ENCODE peak calls at places on chromosomes 1 and 21, in seven cellular contexts. Q is HFF-Myc, Y is H7, F is bronchial epithelial cell, V is adipocyte, D is thyroid gland, H is cardiac muscle cell. C is an unnamed sample.

GRCh38 chr1:91171906-91172305 is 150.1 kb upstream of the ZNF644 start:
- DNase-seq in Q (no peak), Y (no peak), F (no peak), V (no peak), D (no peak), H (peak; percentile 12), C (no peak)

GRCh38 chr1:111793896-111794295 is 38.2 kb downstream of the DDX20 start:
- DNase-seq in Q (no peak), Y (no peak), F (no peak), V (no peak), D (no peak), H (no peak), C (no peak)

GRCh38 chr21:26105819-26106218 is 64.8 kb downstream of the APP start:
- DNase-seq in Q (no peak), Y (no peak), F (no peak), V (no peak), D (no peak), H (no peak), C (no peak)

GRCh38 chr1:89598450-89599331 is 34.2 kb upstream of the LRRC8C start:
- DNase-seq in Q (no peak), Y (peak; percentile 29), F (peak; percentile 52), V (peak; percentile 72), D (no peak), H (peak; percentile 66), C (no peak)

GRCh38 chr1:238104752-238105151 is 214.0 kb upstream of the ZP4 start:
- DNase-seq in Q (no peak), Y (no peak), F (no peak), V (no peak), D (no peak), H (no peak), C (no peak)

GRCh38 chr1:160538985-160539651 is 16.1 kb upstream of the SLAMF6 start:
- DNase-seq in Q (no peak), Y (no peak), F (peak; percentile 78), V (no peak), D (no peak), H (no peak), C (no peak)

GRCh38 chr1:110007045-110007444 is 22.5 kb downstream of the AHCYL1 start:
- DNase-seq in Q (no peak), Y (no peak), F (no peak), V (no peak), D (no peak), H (no peak), C (no peak)

GRCh38 chr1:7679159-7679872 is 91.8 kb upstream of the VAMP3 start:
- DNase-seq in Q (no peak), Y (no peak), F (no peak), V (no peak), D (no peak), H (no peak), C (no peak)

DNA sequence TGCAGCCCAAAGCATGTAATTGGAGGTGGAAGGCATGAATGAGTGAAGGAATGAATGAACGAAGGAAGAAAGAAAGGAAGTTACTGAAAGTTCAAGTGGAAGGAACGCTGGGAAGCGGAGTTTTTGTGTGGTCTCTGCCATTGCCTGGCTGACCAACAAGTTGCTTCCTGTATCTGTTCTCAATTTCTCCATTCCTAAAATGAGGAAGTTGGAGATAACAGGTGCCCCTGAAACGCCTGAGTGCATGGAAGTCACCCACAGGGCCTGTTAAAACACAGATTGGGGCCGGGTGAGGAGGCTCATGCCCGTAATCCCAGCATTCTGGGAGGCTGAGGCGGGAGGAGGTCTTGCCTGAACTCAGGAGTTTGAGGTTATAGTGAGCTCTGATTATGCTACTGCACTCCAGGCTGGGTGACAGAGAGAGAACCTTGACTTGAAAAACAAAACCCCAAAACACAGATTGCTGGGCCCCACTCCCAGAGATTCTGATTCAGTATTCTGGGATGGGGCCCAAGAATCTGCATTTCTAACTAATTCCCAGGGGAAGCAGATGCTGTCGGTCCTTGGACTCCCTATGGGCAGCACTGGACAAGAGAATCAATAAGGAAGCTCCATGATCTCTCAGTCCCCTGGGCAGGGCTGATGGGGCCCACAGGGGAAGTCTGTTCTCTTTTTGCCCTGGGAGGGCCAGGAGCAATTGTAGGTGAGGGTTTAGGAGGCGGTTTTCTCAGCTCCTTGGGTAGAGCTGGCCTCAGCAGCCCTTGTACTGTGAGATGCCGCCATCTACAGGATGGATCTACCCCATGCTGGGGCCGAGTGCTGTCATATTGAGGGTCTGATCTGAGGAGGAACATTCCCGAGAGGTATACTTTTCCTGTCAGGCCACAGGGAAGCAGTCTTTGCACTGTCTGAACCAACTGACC is 3.3 kb upstream of the CNR2 start:
- DNase-seq in Q (peak; percentile 31), Y (peak; percentile 85), F (peak; percentile 71), V (peak; percentile 74), D (peak; percentile 78), H (peak; percentile 83), C (no peak)
- H3K4me3 ChIP-seq in Q (no peak overlapping the region), Y (no peak overlapping the region), F (no peak overlapping the region), V (no peak overlapping the region), D (no peak overlapping the region), H (no peak overlapping the region), C (no peak overlapping the region)

GRCh38 chr1:9824702-9825089 is 931 bp upstream of the CLSTN1 start:
- DNase-seq in Q (no peak), Y (no peak), F (no peak), V (no peak), D (no peak), H (no peak), C (no peak)
- H3K4me3 ChIP-seq in Q (peak overlapping the region; percentile 55), Y (peak overlapping the region; percentile 68), F (peak overlapping the region; percentile 44), V (peak overlapping the region; percentile 81), D (peak overlapping the region; percentile 76), H (peak overlapping the region; percentile 90), C (peak overlapping the region; percentile 50)

GRCh38 chr1:200744143-200744542 is 5.5 kb downstream of the CAMSAP2 start:
- DNase-seq in Q (no peak), Y (no peak), F (no peak), V (no peak), D (no peak), H (no peak), C (no peak)
- H3K4me3 ChIP-seq in Q (no peak overlapping the region), Y (no peak overlapping the region), F (no peak overlapping the region), V (no peak overlapping the region), D (no peak overlapping the region), H (no peak overlapping the region), C (no peak overlapping the region)

DNA sequence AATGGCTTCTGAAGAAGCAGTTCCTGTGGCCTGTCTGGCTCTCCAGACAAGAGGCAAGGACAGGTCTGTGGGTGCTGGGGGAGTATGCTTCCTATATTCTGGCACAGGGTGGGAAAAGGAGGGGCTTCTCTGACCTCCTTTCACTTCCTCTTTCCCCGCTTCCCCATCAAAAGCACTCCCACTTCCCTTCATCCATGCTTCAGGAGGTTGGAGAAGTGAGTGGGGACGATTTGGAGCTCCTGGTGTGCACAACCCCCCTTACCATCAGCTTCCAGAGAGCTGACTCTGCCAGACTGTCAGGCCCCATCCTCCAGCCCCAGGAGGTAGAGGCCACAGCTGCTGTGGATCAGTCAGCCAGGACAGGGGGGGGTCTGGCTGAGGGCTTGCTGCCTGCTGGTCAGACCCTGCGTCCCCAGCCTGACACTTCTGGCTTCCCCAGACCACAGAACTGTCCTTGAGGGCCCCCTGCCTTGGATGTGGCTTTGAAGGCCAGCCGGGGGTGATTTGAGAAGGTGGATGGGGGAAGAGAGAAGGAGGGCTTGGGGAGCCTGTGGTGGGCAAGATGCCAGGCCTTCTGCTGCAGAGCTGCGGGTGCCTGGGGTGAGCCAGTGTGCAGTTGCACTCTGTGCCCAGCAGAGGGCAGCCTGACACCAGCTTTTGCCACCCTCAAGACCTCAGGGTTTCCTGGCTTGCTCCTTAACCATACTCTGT is 21.5 kb upstream of the TMEM222 start:
- DNase-seq in Q (peak; percentile 87), Y (peak; percentile 94), F (peak; percentile 79), V (peak; percentile 93), D (peak; percentile 77), H (peak; percentile 96), C (peak; percentile 72)
- H3K4me3 ChIP-seq in Q (no peak overlapping the region), Y (no peak overlapping the region), F (no peak overlapping the region), V (no peak overlapping the region), D (no peak overlapping the region), H (no peak overlapping the region), C (no peak overlapping the region)

GRCh38 chr1:182698977-182699672 is 14.7 kb upstream of the RGS8 start:
- DNase-seq in Q (no peak), Y (no peak), F (no peak), V (peak; percentile 58), D (peak; percentile 14), H (peak; percentile 49), C (no peak)
- H3K4me3 ChIP-seq in Q (no peak overlapping the region), Y (no peak overlapping the region), F (no peak overlapping the region), V (peak overlapping the region; percentile 31), D (no peak overlapping the region), H (no peak overlapping the region), C (no peak overlapping the region)

GRCh38 chr1:231214918-231215675 is 25.9 kb upstream of the GNPAT start:
- DNase-seq in Q (no peak), Y (peak; percentile 38), F (no peak), V (no peak), D (no peak), H (no peak), C (no peak)
- H3K4me3 ChIP-seq in Q (no peak overlapping the region), Y (no peak overlapping the region), F (no peak overlapping the region), V (no peak overlapping the region), D (no peak overlapping the region), H (no peak overlapping the region), C (no peak overlapping the region)

GRCh38 chr1:64961923-64962322 is 4.4 kb downstream of the JAK1 start:
- DNase-seq in Q (no peak), Y (no peak), F (no peak), V (no peak), D (no peak), H (no peak), C (no peak)
- H3K4me3 ChIP-seq in Q (no peak overlapping the region), Y (no peak overlapping the region), F (no peak overlapping the region), V (no peak overlapping the region), D (no peak overlapping the region), H (no peak overlapping the region), C (no peak overlapping the region)

DNA sequence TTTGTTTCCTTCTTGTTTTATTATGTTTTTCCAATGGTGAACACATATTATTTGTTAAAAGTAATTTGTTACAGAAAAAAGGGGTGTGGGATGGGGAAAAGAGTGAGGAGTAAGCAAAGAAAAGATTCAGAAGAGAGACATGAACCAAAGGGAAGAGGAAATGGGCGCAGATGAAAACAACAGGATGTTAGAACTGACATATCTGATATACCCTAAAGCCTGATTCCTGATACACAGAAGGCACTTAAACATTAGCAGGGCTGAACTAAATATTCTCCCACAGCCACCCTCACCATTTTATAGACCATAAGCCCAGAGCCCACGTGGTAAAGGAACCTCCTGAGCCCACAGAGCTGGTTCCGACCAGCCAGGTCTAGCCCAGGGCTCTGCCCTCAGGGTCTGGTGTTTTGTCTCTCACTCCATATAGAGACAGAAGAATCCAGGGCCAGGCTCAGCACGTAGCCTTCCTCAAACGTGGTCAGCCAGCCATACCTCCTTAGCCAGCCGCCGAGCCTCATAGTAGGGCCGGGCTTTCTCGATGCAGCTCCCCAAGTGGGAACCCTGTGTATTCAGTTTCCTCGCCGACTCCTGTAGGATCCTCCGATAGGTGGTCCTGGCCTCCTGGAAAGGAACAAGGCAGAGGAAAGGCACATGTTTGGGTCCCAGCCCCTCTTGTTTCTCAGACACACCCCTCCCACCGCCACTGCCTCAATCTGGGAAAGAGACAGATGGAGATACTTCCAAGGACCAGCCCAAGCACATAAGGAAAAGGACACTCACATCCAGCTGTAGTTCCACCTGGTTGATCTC is 9.5 kb downstream of the SH3BP5L start:
- DNase-seq in Q (no peak), Y (no peak), F (no peak), V (no peak), D (no peak), H (no peak), C (no peak)
- H3K4me3 ChIP-seq in Q (no peak overlapping the region), Y (no peak overlapping the region), F (no peak overlapping the region), V (no peak overlapping the region), D (no peak overlapping the region), H (no peak overlapping the region), C (no peak overlapping the region)

C was measured in AG09309.